ENCODE peak calls at places on chromosome 5, in five cellular contexts. P is CD8-positive, alpha-beta T cell; E is adrenal gland; Y is AG04450; Z is cardiac fibroblast. I is an unnamed sample.

GRCh38 chr5:179408646-179409045 is 63.4 kb upstream of the ADAMTS2 start:
- DNase-seq in P (no peak), E (no peak), Y (no peak), Z (no peak), I (no peak)

GRCh38 chr5:151230048-151230680 is 6.3 kb upstream of the CCDC69 start:
- DNase-seq in P (no peak), E (no peak), Y (no peak), Z (no peak), I (no peak)

GRCh38 chr5:38323645-38324295 is 65.4 kb downstream of the EGFLAM start:
- DNase-seq in P (no peak), E (no peak), Y (no peak), Z (peak; percentile 29), I (no peak)

GRCh38 chr5:129474544-129474943 is 14.4 kb downstream of the ADAMTS19 start:
- DNase-seq in P (no peak), E (no peak), Y (no peak), Z (no peak), I (no peak)

GRCh38 chr5:68246802-68247201 is 31.2 kb downstream of the PIK3R1 start:
- DNase-seq in P (no peak), E (no peak), Y (no peak), Z (no peak), I (peak; percentile 63)

GRCh38 chr5:146484714-146485391 is 31.1 kb downstream of the GPR151 start:
- DNase-seq in P (no peak), E (no peak), Y (no peak), Z (no peak), I (no peak)

GRCh38 chr5:54646285-54647101 is 128.9 kb downstream of the SNX18 start:
- DNase-seq in P (peak; percentile 69), E (peak; percentile 41), Y (peak; percentile 59), Z (peak; percentile 94), I (peak; percentile 49)

GRCh38 chr5:1704266-1704665 is 95.4 kb downstream of the MRPL36 start:
- DNase-seq in P (no peak), E (no peak), Y (no peak), Z (no peak), I (no peak)

GRCh38 chr5:124935060-124935459 is 188.6 kb upstream of the ZNF608 start:
- DNase-seq in P (peak; percentile 11), E (no peak), Y (no peak), Z (no peak), I (no peak)

GRCh38 chr5:30040483-30041116 is 1152.9 kb upstream of the CDH6 start:
- DNase-seq in P (no peak), E (peak; percentile 31), Y (no peak), Z (peak; percentile 74), I (peak; percentile 87)

GRCh38 chr5:98656106-98656795 is 117.2 kb upstream of the RGMB start:
- DNase-seq in P (no peak), E (no peak), Y (no peak), Z (no peak), I (peak; percentile 17)

GRCh38 chr5:10387690-10388089 is 34.2 kb downstream of the MARCHF6 start:
- DNase-seq in P (no peak), E (no peak), Y (peak; percentile 63), Z (peak; percentile 70), I (no peak)

GRCh38 chr5:150607991-150608390 is 32.5 kb upstream of the SYNPO start:
- DNase-seq in P (no peak), E (no peak), Y (no peak), Z (no peak), I (no peak)

GRCh38 chr5:142906863-142907671 is 136.9 kb downstream of the ARHGAP26 start:
- DNase-seq in P (no peak), E (no peak), Y (peak; percentile 83), Z (peak; percentile 34), I (no peak)

GRCh38 chr5:154520861-154521453 is 42.9 kb upstream of the HAND1 start:
- DNase-seq in P (no peak), E (peak; percentile 11), Y (no peak), Z (no peak), I (peak; percentile 97)

GRCh38 chr5:74318985-74319563 is 321.5 kb downstream of the ENC1 start:
- DNase-seq in P (no peak), E (no peak), Y (no peak), Z (no peak), I (no peak)

GRCh38 chr5:15135661-15136060 is 264.1 kb upstream of the ANKH start:
- DNase-seq in P (no peak), E (no peak), Y (no peak), Z (no peak), I (no peak)

GRCh38 chr5:138465288-138466057 is at the start of gene EGR1:
- DNase-seq in P (peak; percentile 95), E (peak; percentile 96), Y (peak; percentile 88), Z (peak; percentile 97), I (peak; percentile 98)

GRCh38 chr5:172788771-172789686 is 18.0 kb upstream of the DUSP1 start:
- DNase-seq in P (no peak), E (peak; percentile 93), Y (no peak), Z (peak; percentile 46), I (no peak)

GRCh38 chr5:142360607-142361120 is 35.8 kb upstream of the SPRY4 start:
- DNase-seq in P (no peak), E (peak; percentile 80), Y (no peak), Z (peak; percentile 57), I (peak; percentile 51)

GRCh38 chr5:134824681-134825080 is 21.1 kb upstream of the C5orf24 start:
- DNase-seq in P (no peak), E (no peak), Y (no peak), Z (no peak), I (no peak)

GRCh38 chr5:127029513-127030258 is 672 bp downstream of the MARCHF3 start:
- DNase-seq in P (peak; percentile 32), E (peak; percentile 79), Y (no peak), Z (peak; percentile 72), I (peak; percentile 88)

DNA sequence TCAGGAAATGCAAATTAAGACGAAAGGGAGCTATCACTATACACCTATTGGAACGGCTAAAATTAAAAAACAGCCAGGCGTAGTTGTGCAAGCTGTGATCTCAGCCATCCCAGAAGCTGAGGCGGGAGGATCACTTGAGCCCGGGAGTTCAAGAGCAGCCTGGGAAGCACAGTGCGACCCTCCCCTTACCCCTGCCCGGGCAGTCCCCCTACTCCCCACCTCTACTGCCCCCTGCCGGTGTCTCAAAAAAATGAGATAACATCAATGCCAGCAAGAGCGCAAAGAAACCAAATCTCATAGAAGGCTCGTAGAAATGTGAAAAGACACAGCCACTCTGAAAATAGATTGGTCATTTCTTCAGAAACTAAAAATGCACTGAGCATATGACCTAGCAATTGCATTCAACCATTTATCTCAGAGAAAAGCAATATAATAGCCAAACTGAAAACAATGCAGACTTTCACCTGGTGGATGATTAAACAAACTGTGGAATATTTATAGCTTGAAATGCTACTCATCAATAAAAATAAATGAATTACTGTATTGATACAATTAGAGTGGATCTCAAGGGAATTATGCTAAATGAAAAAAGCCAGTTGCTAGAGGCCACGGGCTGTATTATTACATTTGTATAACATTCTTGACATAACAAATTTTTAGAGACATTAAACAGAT is 20.6 kb downstream of the OR2V2 start:
- DNase-seq in P (no peak), E (no peak), Y (no peak), Z (no peak), I (peak; percentile 94)
- TF ChIP-seq CTCF in P (no peak), E (no peak), Y (peak; percentile 48), Z (peak; percentile 46), I (peak; percentile 87)

DNA sequence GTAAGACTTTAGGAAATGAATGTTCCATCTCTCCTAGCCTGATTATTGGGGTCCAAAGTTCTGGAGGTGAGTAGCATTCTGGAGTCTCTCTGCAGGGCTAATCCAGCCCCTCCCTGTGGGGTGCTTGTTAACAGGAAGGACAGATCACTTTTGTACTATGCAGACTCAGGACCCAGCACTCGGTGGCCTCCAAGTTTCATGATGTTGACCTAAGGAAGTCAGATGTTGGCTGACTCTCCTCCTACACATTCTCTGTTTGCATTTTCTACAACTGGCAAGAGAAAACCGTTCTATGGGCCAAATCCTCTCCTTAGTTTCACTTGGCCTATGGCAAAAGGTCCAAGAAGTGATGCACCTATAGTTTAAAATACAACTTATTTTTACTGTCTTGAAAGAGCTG is 5.5 kb upstream of the PDE8B start:
- DNase-seq in P (no peak), E (no peak), Y (no peak), Z (no peak), I (no peak)
- TF ChIP-seq CTCF in P (no peak), E (no peak), Y (no peak), Z (no peak), I (no peak)

GRCh38 chr5:122390107-122390506 is 78.1 kb downstream of the SNCAIP start:
- DNase-seq in P (no peak), E (no peak), Y (no peak), Z (no peak), I (no peak)

GRCh38 chr5:122385786-122386185 is 73.7 kb downstream of the SNCAIP start:
- DNase-seq in P (no peak), E (no peak), Y (no peak), Z (no peak), I (no peak)

GRCh38 chr5:122385286-122385685 is 73.2 kb downstream of the SNCAIP start:
- DNase-seq in P (no peak), E (no peak), Y (no peak), Z (no peak), I (no peak)

GRCh38 chr5:122384612-122385180 is 72.7 kb downstream of the SNCAIP start:
- DNase-seq in P (no peak), E (no peak), Y (no peak), Z (no peak), I (no peak)
- TF ChIP-seq CTCF in P (no peak), E (no peak), Y (no peak), Z (no peak), I (no peak)

GRCh38 chr5:177458122-177458681 is 11.6 kb downstream of the PRR7 start:
- DNase-seq in P (no peak), E (peak; percentile 12), Y (no peak), Z (no peak), I (no peak)

GRCh38 chr5:177455661-177456590 is 9.3 kb downstream of the PRR7 start:
- DNase-seq in P (peak; percentile 95), E (peak; percentile 92), Y (peak; percentile 70), Z (peak; percentile 93), I (peak; percentile 97)

GRCh38 chr5:177457239-177458121 is 10.9 kb downstream of the PRR7 start:
- DNase-seq in P (no peak), E (peak; percentile 77), Y (peak; percentile 93), Z (peak; percentile 98), I (peak; percentile 100)

GRCh38 chr5:177455036-177455660 is 8.5 kb downstream of the PRR7 start:
- DNase-seq in P (peak; percentile 92), E (peak; percentile 67), Y (no peak), Z (peak; percentile 67), I (peak; percentile 95)

DNA sequence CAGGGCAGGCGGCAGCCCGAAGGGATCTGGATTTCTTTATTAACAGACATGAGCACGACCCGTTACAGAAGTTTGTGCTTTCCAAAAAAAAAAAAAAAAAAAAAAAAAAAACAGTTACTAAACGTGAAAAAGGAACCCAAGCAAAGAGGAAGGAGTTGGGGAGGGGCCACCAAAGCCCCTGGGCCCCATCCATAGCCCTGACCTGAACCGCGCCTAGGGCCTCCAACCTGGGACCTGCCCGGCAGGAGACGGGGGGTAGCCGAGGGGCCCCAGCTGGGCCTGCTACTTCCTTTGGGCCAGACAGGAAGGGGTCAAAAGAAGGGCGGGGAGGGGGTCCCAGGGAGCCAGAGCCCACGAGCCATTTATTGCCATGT is 10.0 kb downstream of the PRR7 start:
- DNase-seq in P (no peak), E (peak; percentile 13), Y (no peak), Z (no peak), I (no peak)
- TF ChIP-seq CTCF in P (no peak), E (no peak), Y (no peak), Z (no peak), I (no peak)

GRCh38 chr5:90474235-90475107 is at the start of the genes MBLAC2 and POLR3G:
- DNase-seq in P (peak; percentile 93), E (peak; percentile 96), Y (peak; percentile 69), Z (peak; percentile 95), I (peak; percentile 96)
- TF ChIP-seq CTCF in P (peak; percentile 54), E (peak; percentile 10), Y (peak; percentile 61), Z (peak; percentile 66), I (peak; percentile 45)

I was measured in GM23338.